ENCODE peak calls at places on chromosomes 5 and 9, in seven cellular contexts. P is NB4, I is mucosa of descending colon, E is transverse colon, M is neural crest cell, X is cardiac fibroblast, R is WTC11. U is an unnamed sample.

GRCh38 chr9:136407911-136408310 is 2.5 kb downstream of the ENTR1 start:
- DNase-seq in P (no peak), I (no peak), E (no peak), M (no peak), X (no peak), R (no peak), U (no peak)

GRCh38 chr5:82274343-82275266 is 3.5 kb downstream of the RPS23 start:
- DNase-seq in P (peak), I (no peak), E (no peak), M (no peak), X (no peak), R (peak), U (no peak)

GRCh38 chr5:76787237-76787636 is 31.6 kb upstream of the F2RL1 start:
- DNase-seq in P (no peak), I (no peak), E (no peak), M (no peak), X (peak), R (no peak), U (peak)

GRCh38 chr5:92042237-92042636 is 659.1 kb upstream of the ARRDC3 start:
- DNase-seq in P (no peak), I (no peak), E (no peak), M (no peak), X (no peak), R (no peak), U (no peak)

GRCh38 chr9:61665330-61665751 is 475.5 kb downstream of the SPATA31A7 start:
- DNase-seq in P (no peak), I (no peak), E (peak), M (no peak), X (no peak), R (no peak), U (no peak)

GRCh38 chr9:126862461-126862830 is 2.0 kb downstream of the ZBTB34 start:
- DNase-seq in P (peak), I (no peak), E (peak), M (no peak), X (no peak), R (no peak), U (no peak)

GRCh38 chr5:12883395-12883794 is 979.1 kb upstream of the CTNND2 start:
- DNase-seq in P (no peak), I (no peak), E (no peak), M (no peak), X (no peak), R (peak), U (no peak)

GRCh38 chr5:137316346-137316736 is 182.8 kb downstream of the SPOCK1 start:
- DNase-seq in P (no peak), I (no peak), E (no peak), M (no peak), X (peak), R (no peak), U (no peak)

GRCh38 chr5:150119421-150120061 is 33.2 kb upstream of the CSF1R start:
- DNase-seq in P (peak), I (no peak), E (peak), M (no peak), X (no peak), R (no peak), U (no peak)

GRCh38 chr5:8340739-8341344 is 471.9 kb downstream of the MTRR start:
- DNase-seq in P (peak), I (no peak), E (no peak), M (no peak), X (peak), R (no peak), U (peak)

GRCh38 chr5:6261256-6261655 is 117.1 kb downstream of the MED10 start:
- DNase-seq in P (no peak), I (no peak), E (no peak), M (no peak), X (no peak), R (no peak), U (no peak)

GRCh38 chr5:43017438-43017820 is 22.7 kb downstream of the ANXA2R start:
- DNase-seq in P (peak), I (peak), E (peak), M (no peak), X (peak), R (no peak), U (no peak)

GRCh38 chr9:129213551-129213950 is 35.5 kb upstream of the IER5L start:
- DNase-seq in P (no peak), I (no peak), E (no peak), M (no peak), X (no peak), R (no peak), U (no peak)

GRCh38 chr5:96919754-96920197 is 16.1 kb upstream of the LNPEP start:
- DNase-seq in P (no peak), I (no peak), E (no peak), M (no peak), X (no peak), R (no peak), U (no peak)

GRCh38 chr9:92774274-92774673 is 9.6 kb upstream of the BICD2 start:
- DNase-seq in P (no peak), I (no peak), E (no peak), M (no peak), X (peak), R (no peak), U (peak)

GRCh38 chr5:172858990-172859811 is 25.1 kb downstream of the ERGIC1 start:
- DNase-seq in P (no peak), I (no peak), E (peak), M (no peak), X (peak), R (no peak), U (peak)

GRCh38 chr5:39013938-39014337 is 60.3 kb downstream of the RICTOR start:
- DNase-seq in P (no peak), I (no peak), E (no peak), M (no peak), X (peak), R (no peak), U (peak)

GRCh38 chr9:26163931-26164330 is 485.7 kb upstream of the TUSC1 start:
- DNase-seq in P (no peak), I (no peak), E (no peak), M (no peak), X (no peak), R (no peak), U (peak)

GRCh38 chr5:132408456-132408855 is 38.9 kb downstream of the SLC22A5 start:
- DNase-seq in P (no peak), I (no peak), E (no peak), M (no peak), X (no peak), R (no peak), U (no peak)

GRCh38 chr5:164597293-164597900 is 1092.0 kb downstream of the MAT2B start:
- DNase-seq in P (peak), I (no peak), E (no peak), M (no peak), X (no peak), R (peak), U (no peak)

GRCh38 chr5:9543266-9543925 is 2.5 kb downstream of the SEMA5A start:
- DNase-seq in P (no peak), I (no peak), E (no peak), M (no peak), X (peak), R (no peak), U (peak)

GRCh38 chr5:159448-160172 is 31.7 kb upstream of the LRRC14B start:
- DNase-seq in P (no peak), I (no peak), E (no peak), M (no peak), X (peak), R (no peak), U (peak)

GRCh38 chr9:37761511-37761910 is 7.9 kb downstream of the TRMT10B start:
- DNase-seq in P (no peak), I (no peak), E (no peak), M (no peak), X (peak), R (no peak), U (peak)

GRCh38 chr9:120583958-120584369 is 4.0 kb upstream of the CDK5RAP2 start:
- DNase-seq in P (peak), I (no peak), E (peak), M (peak), X (peak), R (no peak), U (peak)

GRCh38 chr5:52738095-52738506 is 49.6 kb upstream of the ITGA1 start:
- DNase-seq in P (no peak), I (no peak), E (no peak), M (no peak), X (no peak), R (no peak), U (no peak)

GRCh38 chr9:113516840-113517577 is 53.5 kb downstream of the RGS3 start:
- DNase-seq in P (peak), I (peak), E (peak), M (no peak), X (no peak), R (no peak), U (no peak)

GRCh38 chr5:150358261-150359095 is 981 bp downstream of the TCOF1 start:
- DNase-seq in P (no peak), I (no peak), E (no peak), M (no peak), X (no peak), R (no peak), U (peak)

GRCh38 chr5:44641820-44642219 is 166.9 kb upstream of the MRPS30 start:
- DNase-seq in P (no peak), I (no peak), E (no peak), M (no peak), X (no peak), R (no peak), U (no peak)

GRCh38 chr9:124419832-124420489 is 4.7 kb upstream of the PSMB7 start:
- DNase-seq in P (peak), I (no peak), E (no peak), M (no peak), X (no peak), R (no peak), U (no peak)

GRCh38 chr9:96620155-96620514 is 492 bp upstream of the CDC14B start:
- DNase-seq in P (no peak), I (no peak), E (no peak), M (no peak), X (no peak), R (no peak), U (no peak)

GRCh38 chr9:10633785-10634184 is 21.0 kb upstream of the PTPRD start:
- DNase-seq in P (no peak), I (no peak), E (no peak), M (no peak), X (no peak), R (no peak), U (no peak)

GRCh38 chr9:137022620-137023008 is 5.4 kb downstream of the ABCA2 start:
- DNase-seq in P (no peak), I (no peak), E (no peak), M (no peak), X (no peak), R (no peak), U (no peak)

GRCh38 chr5:52844885-52845284 is 57.2 kb downstream of the ITGA1 start:
- DNase-seq in P (no peak), I (no peak), E (no peak), M (no peak), X (peak), R (no peak), U (peak)

GRCh38 chr5:179762079-179762780 is 29.6 kb downstream of the MAML1 start:
- DNase-seq in P (peak), I (no peak), E (peak), M (no peak), X (peak), R (no peak), U (peak)

GRCh38 chr9:35033101-35033500 is 39.3 kb downstream of the VCP start:
- DNase-seq in P (no peak), I (no peak), E (no peak), M (no peak), X (no peak), R (no peak), U (no peak)

DNA sequence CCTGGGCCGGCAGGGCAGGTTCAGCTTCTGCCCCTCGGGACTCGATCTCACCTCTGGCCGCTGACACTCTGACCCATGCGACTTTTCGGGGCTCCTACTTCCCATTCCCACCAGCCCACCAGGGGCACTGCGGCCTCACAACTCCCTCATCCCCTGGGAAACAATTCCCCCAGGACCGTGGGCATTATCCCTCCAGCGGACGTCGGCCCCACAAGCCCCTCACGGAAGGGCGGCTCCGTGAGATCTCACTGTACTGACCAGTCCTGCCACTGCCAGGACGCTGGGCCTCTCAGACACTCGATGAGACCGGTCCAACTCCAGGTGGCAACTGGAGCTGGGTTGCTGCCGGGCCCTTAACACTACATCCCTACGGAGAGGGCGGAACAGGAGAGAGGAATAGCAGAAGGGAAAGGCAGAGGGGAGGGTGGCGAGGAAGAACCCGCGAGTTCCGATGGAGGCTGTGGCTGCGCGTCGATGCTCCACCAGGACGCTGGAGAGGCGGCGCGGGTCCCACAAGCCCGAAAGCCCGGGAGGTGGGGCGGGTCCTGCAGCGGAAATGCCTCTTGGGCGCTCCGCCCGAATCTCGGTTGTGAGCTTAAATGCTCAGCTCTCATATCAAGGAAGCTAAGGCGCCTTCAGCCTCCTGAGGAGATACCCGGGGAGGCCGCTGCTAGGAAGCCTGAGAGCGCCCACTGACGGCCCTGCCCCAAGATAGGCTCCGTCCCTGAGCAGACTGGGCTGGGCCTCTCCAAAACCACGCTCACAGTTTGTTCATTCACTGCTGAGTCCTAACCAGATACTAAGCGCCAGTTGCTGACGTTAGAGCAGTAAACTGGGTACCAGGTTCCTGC is 36.3 kb downstream of the VCP start:
- DNase-seq in P (no peak), I (peak), E (peak), M (no peak), X (peak), R (peak), U (peak)
- TF ChIP-seq CTCF in P (no peak), I (no peak), E (no peak), M (no peak), X (no peak), R (no peak), U (no peak)

DNA sequence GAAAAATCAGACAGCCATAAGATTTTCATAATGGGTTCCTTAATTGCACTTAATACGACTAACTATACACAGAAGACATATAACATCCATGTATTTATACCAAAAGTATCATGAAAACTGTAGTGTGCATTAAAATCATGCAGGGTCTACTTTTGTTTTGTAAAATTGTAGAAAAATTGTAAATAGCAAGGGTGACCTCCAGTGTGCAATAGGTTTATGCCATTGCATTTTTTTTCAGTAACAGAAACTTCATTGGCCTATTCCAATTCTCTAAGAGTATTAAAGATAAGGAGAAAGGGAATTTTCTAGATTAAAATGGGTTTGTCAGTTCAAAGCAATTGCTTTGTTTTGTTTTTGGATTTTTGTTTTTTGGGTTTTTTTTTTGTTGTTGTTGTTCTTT is 307.5 kb downstream of the KIAA0825 start:
- DNase-seq in P (no peak), I (no peak), E (no peak), M (no peak), X (no peak), R (no peak), U (no peak)
- TF ChIP-seq CTCF in P (no peak), I (no peak), E (no peak), M (no peak), X (no peak), R (no peak), U (peak)

GRCh38 chr9:98362624-98363023 is 107.2 kb upstream of the TBC1D2 start:
- DNase-seq in P (no peak), I (no peak), E (no peak), M (no peak), X (no peak), R (no peak), U (no peak)

GRCh38 chr9:98364042-98364441 is 108.6 kb upstream of the TBC1D2 start:
- DNase-seq in P (no peak), I (no peak), E (no peak), M (no peak), X (no peak), R (no peak), U (no peak)

GRCh38 chr9:98367371-98367900 is 112.0 kb upstream of the TBC1D2 start:
- DNase-seq in P (no peak), I (no peak), E (no peak), M (no peak), X (peak), R (no peak), U (peak)

GRCh38 chr9:98365724-98366123 is 110.3 kb upstream of the TBC1D2 start:
- DNase-seq in P (no peak), I (no peak), E (no peak), M (no peak), X (no peak), R (no peak), U (no peak)

GRCh38 chr9:98365227-98365669 is 109.8 kb upstream of the TBC1D2 start:
- DNase-seq in P (peak), I (no peak), E (no peak), M (no peak), X (peak), R (peak), U (peak)
- TF ChIP-seq CTCF in P (peak), I (peak), E (peak), M (peak), X (peak), R (peak), U (peak)

DNA sequence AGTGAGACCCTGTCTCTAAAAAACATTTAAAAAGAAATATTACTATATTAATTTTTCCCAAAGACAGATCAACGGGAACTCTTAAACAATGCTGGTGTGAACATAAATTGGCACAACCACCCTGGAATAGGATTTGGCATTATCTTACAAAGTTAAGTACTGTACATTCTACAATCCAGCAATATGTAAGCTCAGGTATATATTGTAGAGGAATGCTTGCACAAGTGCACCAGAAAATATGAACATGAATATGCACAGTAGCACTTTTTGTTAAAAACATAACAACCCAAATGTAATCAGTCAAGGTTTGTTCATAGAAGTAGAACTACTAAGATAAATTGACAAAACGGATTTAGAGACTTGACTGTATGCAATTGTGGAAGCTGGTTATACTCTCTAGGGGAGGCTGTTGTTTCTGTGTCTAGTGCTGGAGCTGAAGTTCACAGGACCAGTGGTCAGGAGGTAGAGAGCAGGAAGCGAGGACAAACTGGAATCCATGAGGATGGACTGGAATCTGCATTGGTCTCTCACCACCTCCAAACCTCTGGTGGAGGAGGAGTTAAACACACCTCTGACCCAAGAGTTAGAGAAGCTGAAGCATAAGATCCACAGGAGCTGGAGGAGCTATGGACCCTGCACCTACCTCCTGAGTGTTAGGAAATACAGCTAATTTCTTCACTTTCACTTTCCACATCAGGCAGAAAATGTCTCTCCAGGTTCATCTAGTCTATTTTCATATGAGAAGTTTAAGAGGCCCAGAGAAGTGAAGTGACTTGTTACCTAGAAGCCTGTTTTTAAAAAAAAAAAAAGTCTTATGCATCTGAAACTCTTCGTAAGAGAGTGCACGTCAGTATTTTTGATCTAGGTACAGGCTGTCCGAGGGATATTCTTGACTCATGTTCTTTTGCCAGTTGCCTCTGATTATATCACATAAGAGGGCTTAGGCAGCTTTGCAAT is 20.3 kb upstream of the RIC1 start:
- DNase-seq in P (peak), I (no peak), E (no peak), M (no peak), X (peak), R (no peak), U (no peak)
- TF ChIP-seq CTCF in P (peak), I (no peak), E (no peak), M (no peak), X (no peak), R (no peak), U (no peak)

GRCh38 chr5:61028382-61028781 is 83.4 kb downstream of the NDUFAF2 start:
- DNase-seq in P (no peak), I (no peak), E (no peak), M (no peak), X (no peak), R (no peak), U (no peak)
- TF ChIP-seq CTCF in P (no peak), I (no peak), E (no peak), M (no peak), X (no peak), R (no peak), U (no peak)

GRCh38 chr9:72807765-72808445 is 144.9 kb downstream of the ALDH1A1 start:
- DNase-seq in P (no peak), I (no peak), E (no peak), M (no peak), X (peak), R (peak), U (no peak)
- TF ChIP-seq CTCF in P (no peak), I (no peak), E (no peak), M (peak), X (peak), R (peak), U (peak)